ENCODE peak calls at places on chromosome 12, in six cellular contexts. Y is colonic mucosa; D is naive thymus-derived CD4-positive, alpha-beta T cell; U is effector memory CD4-positive, alpha-beta T cell; E is caudate nucleus; T is AG04450. L is an unnamed sample.

GRCh38 chr12:99131761-99132199 is 486.7 kb downstream of the APAF1 start:
- DNase-seq in E (no peak), U (no peak), T (no peak), Y (no peak), D (no peak), L (peak)

GRCh38 chr12:61504396-61505115 is 755.6 kb upstream of the USP15 start:
- DNase-seq in T (no peak), Y (no peak), E (no peak), U (no peak), D (no peak), L (no peak)

GRCh38 chr12:124814741-124815613 is 48.7 kb downstream of the SCARB1 start:
- DNase-seq in Y (no peak), E (no peak), U (no peak), D (no peak), T (no peak), L (no peak)

GRCh38 chr12:78931466-78931990 is 67.0 kb downstream of the SYT1 start:
- DNase-seq in T (no peak), Y (no peak), U (no peak), E (no peak), D (no peak), L (no peak)

GRCh38 chr12:90233168-90234100 is 524.8 kb upstream of the ATP2B1 start:
- DNase-seq in T (no peak), D (no peak), Y (no peak), E (no peak), U (no peak), L (no peak)

GRCh38 chr12:109111775-109112491 is 4.5 kb upstream of the ACACB start:
- DNase-seq in D (peak), T (no peak), U (no peak), E (no peak), Y (peak), L (no peak)

GRCh38 chr12:100826323-100826722 is 31.7 kb downstream of the ANO4 start:
- DNase-seq in E (no peak), D (no peak), U (no peak), Y (peak), T (peak), L (no peak)

GRCh38 chr12:12661086-12661485 is 34.9 kb downstream of the GPR19 start:
- DNase-seq in D (no peak), E (no peak), T (peak), U (no peak), Y (no peak), L (no peak)

GRCh38 chr12:31567029-31567428 is 23.9 kb downstream of the DENND5B start:
- DNase-seq in D (no peak), Y (no peak), U (no peak), E (no peak), T (no peak), L (no peak)

GRCh38 chr12:88665051-88665450 is 84.8 kb upstream of the KITLG start:
- DNase-seq in T (no peak), D (no peak), U (no peak), Y (no peak), E (no peak), L (no peak)

GRCh38 chr12:119868992-119869391 is 8.1 kb downstream of the CIT start:
- DNase-seq in T (no peak), E (no peak), D (no peak), U (no peak), Y (no peak), L (no peak)

GRCh38 chr12:58566599-58566998 is 353.7 kb downstream of the LRIG3 start:
- DNase-seq in E (no peak), U (no peak), Y (no peak), D (no peak), T (peak), L (no peak)

GRCh38 chr12:71558445-71558844 is 105.2 kb downstream of the ZFC3H1 start:
- DNase-seq in E (no peak), T (no peak), Y (no peak), U (no peak), D (no peak), L (no peak)

DNA sequence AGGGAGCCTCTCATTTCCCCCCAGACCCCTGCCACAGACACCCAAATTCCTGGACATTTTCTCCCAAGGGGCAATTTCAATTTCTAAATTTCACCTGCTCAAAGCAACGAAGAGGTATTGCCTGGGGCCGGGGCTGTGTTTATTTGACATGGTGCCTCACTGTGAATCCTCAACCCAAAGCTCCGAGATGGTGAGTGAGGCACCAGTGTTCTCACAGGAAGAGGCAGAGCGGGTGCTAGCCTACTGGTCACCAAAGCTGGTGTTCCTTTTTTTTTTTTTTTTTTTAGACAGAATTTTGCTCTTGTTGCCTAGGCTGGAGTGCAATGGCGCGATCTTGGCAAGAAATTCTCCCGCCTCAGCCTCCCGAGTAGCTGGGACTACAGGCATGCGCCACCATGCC is 14.8 kb upstream of the SH2B3 start:
- DNase-seq in U (no peak), D (no peak), Y (no peak), E (no peak), T (no peak), L (no peak)
- H3K27ac ChIP-seq in U (no peak), D (no peak), Y (no peak), E (no peak), T (no peak), L (no peak)

GRCh38 chr12:94705656-94706055 is 55.3 kb upstream of the TMCC3 start:
- DNase-seq in D (no peak), U (no peak), T (no peak), Y (no peak), E (no peak), L (no peak)
- H3K27ac ChIP-seq in D (no peak), U (no peak), T (no peak), Y (no peak), E (no peak), L (no peak)

GRCh38 chr12:111366075-111366474 is 2.8 kb downstream of the PHETA1 start:
- DNase-seq in E (no peak), D (no peak), Y (no peak), U (no peak), T (no peak), L (no peak)

GRCh38 chr12:111368291-111368683 is 608 bp downstream of the PHETA1 start:
- DNase-seq in U (no peak), Y (peak), T (no peak), E (no peak), D (no peak), L (no peak)

GRCh38 chr12:111366583-111366982 is 2.3 kb downstream of the PHETA1 start:
- DNase-seq in D (no peak), T (no peak), U (no peak), Y (no peak), E (no peak), L (no peak)

GRCh38 chr12:111368684-111369495 is at the start of gene PHETA1:
- DNase-seq in U (peak), T (peak), D (peak), Y (peak), E (peak), L (peak)

DNA sequence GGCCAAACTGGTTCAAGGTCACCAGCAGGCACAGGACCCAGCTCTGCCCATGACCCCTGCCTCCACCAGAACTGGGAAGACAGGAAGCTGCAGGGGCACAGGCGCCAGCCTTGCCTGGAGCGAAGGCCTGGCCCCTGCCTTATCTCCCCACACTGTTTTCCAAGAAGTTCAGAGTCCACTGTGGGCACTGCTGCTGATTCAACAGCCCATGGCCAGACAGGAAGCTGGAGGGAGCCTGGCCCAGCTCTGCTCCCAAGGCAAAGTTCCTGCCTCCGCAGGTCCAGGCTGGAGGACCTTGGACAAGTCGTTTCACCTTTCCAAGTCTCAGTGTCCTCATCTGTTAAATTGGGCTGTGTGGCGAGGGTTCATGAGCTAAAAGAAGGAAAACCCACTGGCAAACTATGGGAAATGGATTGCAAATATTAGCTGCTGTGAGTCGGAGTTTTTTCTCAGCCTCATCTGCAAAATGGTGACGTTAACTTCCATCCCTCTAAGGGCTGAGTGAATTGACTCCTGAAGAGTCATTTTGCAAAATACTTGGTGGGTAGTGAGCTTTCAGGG is 1.2 kb downstream of the PHETA1 start:
- DNase-seq in E (no peak), T (no peak), D (no peak), Y (peak), U (no peak), L (no peak)
- H3K27ac ChIP-seq in E (no peak), T (no peak), D (no peak), Y (peak), U (no peak), L (no peak)

DNA sequence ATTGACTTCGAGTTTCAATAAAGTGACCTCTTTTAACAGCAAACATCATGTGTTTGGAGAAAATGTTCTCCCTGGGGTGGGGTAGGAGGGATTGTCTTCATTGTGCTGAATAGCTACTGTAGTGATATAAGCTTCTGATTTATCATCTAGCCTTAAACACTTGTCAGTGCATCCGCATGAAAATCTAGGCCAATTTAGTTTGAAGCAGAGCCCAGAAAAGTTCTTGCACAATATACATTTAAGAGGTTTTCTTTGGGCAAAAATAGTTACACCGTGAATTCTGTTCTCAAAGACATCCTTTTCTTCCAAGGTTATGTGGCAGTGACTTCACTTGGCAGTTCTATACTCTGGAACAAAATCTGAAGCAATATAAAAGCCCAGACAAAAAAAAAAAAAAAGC is 136.0 kb upstream of the IFNG-AS1 start:
- DNase-seq in U (no peak), D (no peak), Y (no peak), E (no peak), T (no peak), L (no peak)
- H3K27ac ChIP-seq in U (no peak), D (no peak), Y (no peak), E (no peak), T (no peak), L (no peak)

DNA sequence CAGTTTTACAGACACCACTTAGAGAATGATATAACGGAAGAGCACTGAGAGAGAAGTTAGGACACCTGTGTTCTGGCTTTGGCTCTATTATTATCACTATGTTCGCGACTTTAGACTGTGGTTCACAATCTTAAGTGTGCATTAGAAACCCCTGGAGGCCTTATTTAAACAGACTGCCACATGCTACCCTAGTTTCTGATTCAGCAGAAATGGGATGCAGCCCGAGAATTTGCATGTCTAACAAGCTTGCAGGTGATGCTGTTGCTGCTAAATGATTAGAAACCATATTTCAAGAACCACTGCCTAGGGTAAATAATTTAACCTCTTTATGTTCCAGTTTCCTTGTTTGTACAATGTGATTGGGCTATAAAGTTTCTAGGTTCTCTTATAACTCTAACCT is 3.6 kb upstream of the RAD51AP1 start:
- DNase-seq in T (no peak), Y (no peak), E (no peak), D (no peak), U (no peak), L (no peak)
- H3K27ac ChIP-seq in T (no peak), Y (no peak), E (no peak), D (no peak), U (no peak), L (no peak)

GRCh38 chr12:116142936-116143882 is 134.3 kb downstream of the MED13L start:
- DNase-seq in T (no peak), D (no peak), E (no peak), Y (no peak), U (no peak), L (no peak)
- H3K27ac ChIP-seq in T (peak), D (no peak), E (no peak), Y (no peak), U (no peak), L (no peak)

DNA sequence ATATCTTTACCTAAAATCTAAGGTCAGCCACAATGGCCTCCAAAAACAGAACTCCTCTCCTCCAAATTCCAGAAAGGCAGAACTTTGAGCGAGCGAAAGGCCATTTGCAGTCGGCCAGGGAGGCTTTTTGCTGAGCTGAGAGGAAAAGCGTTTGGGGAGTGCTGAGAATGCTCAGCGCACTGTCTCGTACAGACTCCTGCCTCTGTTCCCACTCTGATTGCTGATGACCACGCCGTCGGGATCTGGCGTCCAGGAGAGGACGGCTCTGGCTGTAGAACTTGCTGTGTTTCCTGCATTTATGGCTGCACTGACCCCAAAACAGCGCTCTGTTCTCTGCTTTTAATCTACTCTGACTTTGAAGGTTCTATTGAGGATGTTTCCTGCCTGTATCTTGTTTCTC is 82.5 kb upstream of the WSCD2 start:
- DNase-seq in Y (no peak), E (no peak), D (no peak), U (no peak), T (no peak), L (no peak)
- H3K27ac ChIP-seq in Y (no peak), E (no peak), D (no peak), U (no peak), T (no peak), L (no peak)

GRCh38 chr12:4277856-4278581 is 4.5 kb downstream of the CCND2 start:
- DNase-seq in Y (no peak), D (no peak), E (no peak), T (no peak), U (no peak), L (no peak)
- H3K27ac ChIP-seq in Y (peak), D (peak), E (peak), T (no peak), U (peak), L (no peak)

GRCh38 chr12:95415451-95415850 is 58.5 kb upstream of the METAP2 start:
- DNase-seq in E (no peak), Y (no peak), U (no peak), D (no peak), T (no peak), L (no peak)

GRCh38 chr12:95416111-95416636 is 57.8 kb upstream of the METAP2 start:
- DNase-seq in T (no peak), E (no peak), U (no peak), D (no peak), Y (no peak), L (no peak)

GRCh38 chr12:95413576-95413975 is 60.4 kb upstream of the METAP2 start:
- DNase-seq in E (no peak), D (no peak), U (no peak), T (no peak), Y (no peak), L (no peak)

GRCh38 chr12:95417372-95417771 is 56.6 kb upstream of the METAP2 start:
- DNase-seq in D (no peak), U (no peak), Y (no peak), T (no peak), E (no peak), L (no peak)

GRCh38 chr12:95418142-95418541 is 55.8 kb upstream of the METAP2 start:
- DNase-seq in U (no peak), T (no peak), Y (no peak), E (no peak), D (no peak), L (no peak)
- H3K27ac ChIP-seq in U (no peak), T (no peak), Y (no peak), E (no peak), D (no peak), L (no peak)

GRCh38 chr12:54002915-54003339 is 3.0 kb downstream of the HOXC9 start:
- DNase-seq in Y (no peak), E (no peak), U (no peak), D (no peak), T (no peak), L (no peak)
- H3K27ac ChIP-seq in Y (no peak), E (no peak), U (no peak), D (no peak), T (no peak), L (no peak)